ENCODE peak calls at places on chromosomes 16 and 17, in five cellular contexts. U is psoas muscle, H is uterus, C is iPS DF 6.9, W is body of pancreas. N is an unnamed sample.
A peak's percentile ranks its signal among the peaks of the same experiment; 100 is the strongest.

GRCh38 chr16:50939356-50939755 is 197.5 kb downstream of the CYLD start:
- DNase-seq in U (no peak), H (no peak), C (no peak), W (no peak), N (no peak)

GRCh38 chr17:78409191-78409621 is 30.8 kb downstream of the PGS1 start:
- DNase-seq in U (no peak), H (no peak), C (no peak), W (peak; percentile 83), N (no peak)

GRCh38 chr16:23496826-23497542 is 13.3 kb downstream of the GGA2 start:
- DNase-seq in U (peak; percentile 25), H (peak; percentile 62), C (no peak), W (peak; percentile 68), N (peak; percentile 53)

GRCh38 chr16:70529051-70529777 is 5.6 kb downstream of the SF3B3 start:
- DNase-seq in U (no peak), H (no peak), C (no peak), W (no peak), N (no peak)

GRCh38 chr16:17336501-17336900 is 134.3 kb downstream of the XYLT1 start:
- DNase-seq in U (no peak), H (no peak), C (no peak), W (no peak), N (no peak)

GRCh38 chr16:76176153-76176552 is 101.0 kb upstream of the CNTNAP4 start:
- DNase-seq in U (no peak), H (no peak), C (no peak), W (no peak), N (no peak)

GRCh38 chr16:56849690-56850680 is 15.0 kb upstream of the SLC12A3 start:
- DNase-seq in U (no peak), H (no peak), C (no peak), W (no peak), N (no peak)

GRCh38 chr17:63665527-63666214 is 34.3 kb downstream of the LIMD2 start:
- DNase-seq in U (no peak), H (no peak), C (no peak), W (no peak), N (no peak)

GRCh38 chr17:79996291-79996690 is 39.4 kb downstream of the TBC1D16 start:
- DNase-seq in U (no peak), H (no peak), C (no peak), W (no peak), N (no peak)

DNA sequence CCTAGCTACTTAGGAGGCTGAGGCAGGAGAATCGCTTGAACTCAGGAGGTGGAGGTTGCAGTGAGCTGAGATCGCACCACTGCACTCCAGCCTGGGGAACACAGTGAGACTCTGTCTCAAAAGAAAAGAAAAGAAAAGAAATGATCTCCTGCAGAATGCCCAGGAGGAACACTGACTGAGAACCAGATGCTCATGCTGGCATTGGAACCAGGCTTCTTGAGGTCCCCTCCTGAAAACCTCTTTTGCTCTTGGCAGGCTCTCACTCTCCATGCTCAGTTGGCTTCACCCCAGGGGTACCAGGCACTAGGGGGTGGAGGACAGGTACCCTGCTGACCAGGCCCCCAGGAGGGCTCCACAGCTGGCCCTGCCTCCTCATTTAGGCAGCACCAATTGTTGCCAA is 8.5 kb upstream of the TNFRSF17 start:
- DNase-seq in U (no peak), H (no peak), C (no peak), W (no peak), N (no peak)
- H3K27ac ChIP-seq in U (no peak overlapping the region), H (no peak overlapping the region), C (no peak overlapping the region), W (no peak overlapping the region), N (no peak overlapping the region)

DNA sequence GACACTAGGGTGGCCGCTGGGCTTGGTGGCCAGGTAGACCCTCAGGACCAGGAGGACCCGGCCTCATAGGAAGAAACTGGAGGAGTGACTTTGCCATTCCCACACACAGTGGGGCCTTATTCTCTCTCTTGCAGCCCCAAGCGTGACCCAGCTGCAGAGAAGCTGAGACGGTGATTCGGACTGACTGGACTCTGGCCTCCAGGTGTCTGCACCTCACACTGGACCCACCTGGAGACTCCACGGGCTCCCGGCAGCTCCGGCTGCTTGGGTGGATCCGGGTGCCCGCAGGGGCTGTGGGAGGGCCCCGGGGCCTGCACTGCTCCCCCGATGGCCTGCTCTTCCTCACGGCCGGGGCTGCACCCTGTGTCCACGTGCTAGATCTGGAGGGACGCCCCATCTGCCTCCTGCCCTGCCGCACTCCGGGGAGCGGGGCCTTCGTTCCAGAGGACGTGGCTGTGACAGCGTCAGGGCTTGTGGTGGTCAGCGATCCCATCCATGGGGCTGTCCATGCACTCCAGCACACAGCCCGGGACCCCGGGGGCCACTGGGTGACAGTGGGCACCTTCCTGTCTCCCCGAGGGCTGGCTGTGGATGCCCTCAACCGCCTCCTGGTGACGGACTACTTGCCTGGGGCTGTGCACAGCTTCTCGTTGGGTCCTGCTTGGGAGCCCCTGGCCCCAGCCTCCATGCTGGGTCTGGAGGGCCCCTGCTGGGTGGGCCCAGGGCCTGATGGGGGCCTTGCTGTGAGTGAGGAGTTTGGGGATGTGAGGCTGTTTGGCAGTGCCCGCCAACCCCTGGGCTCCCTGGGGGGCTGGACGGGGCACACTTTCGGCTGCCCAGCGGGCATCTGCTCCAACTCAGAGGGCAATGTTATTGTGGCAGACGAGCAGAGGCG is 804 bp downstream of the NHLRC4 start:
- DNase-seq in U (no peak), H (no peak), C (no peak), W (no peak), N (no peak)
- H3K27ac ChIP-seq in U (no peak overlapping the region), H (peak overlapping the region; percentile 57), C (no peak overlapping the region), W (no peak overlapping the region), N (no peak overlapping the region)

DNA sequence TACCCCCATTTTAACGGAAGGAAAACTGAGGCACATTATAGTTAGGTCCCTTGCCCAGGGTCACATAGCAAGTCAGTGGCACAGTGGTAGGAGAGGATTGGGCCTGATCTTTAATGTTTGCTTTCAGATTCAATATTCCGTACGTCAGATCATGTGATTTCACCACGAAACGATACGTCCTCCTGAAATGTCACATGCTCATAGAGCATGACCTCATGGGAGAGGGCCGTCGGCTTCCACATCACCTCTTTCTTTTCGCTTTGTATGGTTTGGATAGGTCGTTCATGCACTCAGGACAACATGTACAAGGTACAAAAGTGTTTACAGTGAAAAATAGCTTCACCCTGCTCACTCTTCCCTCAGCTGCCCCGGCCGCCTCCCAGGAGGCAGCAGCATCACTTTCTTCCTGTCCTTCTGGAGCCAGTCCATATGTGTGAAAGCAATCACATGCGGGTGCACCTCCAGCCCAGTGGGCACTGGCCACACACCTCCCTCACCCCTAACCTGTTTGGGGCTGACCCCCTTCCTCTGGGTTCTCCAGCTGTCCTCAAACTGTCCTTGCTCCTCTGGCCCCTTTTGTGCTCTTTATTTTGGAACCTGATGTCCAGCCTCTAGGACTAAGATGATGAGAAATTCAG is 199.9 kb downstream of the FOXL1 start:
- DNase-seq in U (no peak), H (no peak), C (no peak), W (no peak), N (no peak)
- H3K27ac ChIP-seq in U (no peak overlapping the region), H (no peak overlapping the region), C (no peak overlapping the region), W (no peak overlapping the region), N (no peak overlapping the region)

DNA sequence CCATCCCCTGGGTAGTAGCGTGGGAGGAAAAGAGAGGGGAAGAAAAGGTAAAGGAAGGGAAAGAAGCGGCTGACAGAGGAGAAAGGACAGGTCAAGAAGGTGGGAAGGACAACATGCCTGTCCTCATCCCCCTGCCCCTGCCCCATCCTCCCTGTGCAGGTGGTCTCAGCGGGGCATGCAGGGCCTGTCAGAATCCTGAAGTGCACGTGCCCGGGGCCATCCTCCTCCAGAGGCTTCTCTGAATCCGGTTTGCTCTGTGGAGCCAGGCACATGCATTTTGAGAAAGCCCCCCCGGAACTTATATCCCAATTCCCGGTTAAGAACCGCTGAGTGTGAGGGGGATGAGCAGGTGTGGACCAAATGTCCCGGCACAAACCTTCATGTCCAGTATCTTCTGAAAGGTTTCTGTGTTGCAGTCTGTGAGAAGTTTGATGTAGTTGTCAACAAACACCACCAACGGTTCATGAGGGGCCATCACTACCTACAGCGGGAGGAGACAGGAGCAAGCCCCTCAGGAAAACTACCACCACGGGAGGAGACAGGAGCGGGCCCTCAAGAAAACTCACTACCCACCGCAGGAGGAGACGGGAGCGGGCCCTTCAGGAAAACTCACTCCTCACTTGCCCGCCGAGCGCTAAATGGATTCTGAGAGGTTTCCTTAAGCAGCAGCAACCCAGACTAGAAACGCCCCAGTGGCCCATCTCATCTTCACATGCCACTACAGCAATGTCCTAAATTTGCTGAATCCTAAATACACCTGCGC is 167.0 kb upstream of the RPH3AL start:
- DNase-seq in U (no peak), H (no peak), C (no peak), W (no peak), N (no peak)
- H3K27ac ChIP-seq in U (no peak overlapping the region), H (no peak overlapping the region), C (no peak overlapping the region), W (no peak overlapping the region), N (no peak overlapping the region)

GRCh38 chr16:8887438-8887765 is 5.3 kb downstream of the LITAFD start:
- DNase-seq in U (no peak), H (no peak), C (no peak), W (no peak), N (peak; percentile 24)

GRCh38 chr16:8889893-8890548 is 7.9 kb downstream of the LITAFD start:
- DNase-seq in U (no peak), H (no peak), C (no peak), W (no peak), N (peak; percentile 37)

GRCh38 chr16:8886593-8887437 is 4.7 kb downstream of the LITAFD start:
- DNase-seq in U (no peak), H (no peak), C (no peak), W (no peak), N (peak; percentile 37)

GRCh38 chr16:8888951-8889892 is 7.1 kb downstream of the LITAFD start:
- DNase-seq in U (no peak), H (no peak), C (no peak), W (no peak), N (peak; percentile 59)

DNA sequence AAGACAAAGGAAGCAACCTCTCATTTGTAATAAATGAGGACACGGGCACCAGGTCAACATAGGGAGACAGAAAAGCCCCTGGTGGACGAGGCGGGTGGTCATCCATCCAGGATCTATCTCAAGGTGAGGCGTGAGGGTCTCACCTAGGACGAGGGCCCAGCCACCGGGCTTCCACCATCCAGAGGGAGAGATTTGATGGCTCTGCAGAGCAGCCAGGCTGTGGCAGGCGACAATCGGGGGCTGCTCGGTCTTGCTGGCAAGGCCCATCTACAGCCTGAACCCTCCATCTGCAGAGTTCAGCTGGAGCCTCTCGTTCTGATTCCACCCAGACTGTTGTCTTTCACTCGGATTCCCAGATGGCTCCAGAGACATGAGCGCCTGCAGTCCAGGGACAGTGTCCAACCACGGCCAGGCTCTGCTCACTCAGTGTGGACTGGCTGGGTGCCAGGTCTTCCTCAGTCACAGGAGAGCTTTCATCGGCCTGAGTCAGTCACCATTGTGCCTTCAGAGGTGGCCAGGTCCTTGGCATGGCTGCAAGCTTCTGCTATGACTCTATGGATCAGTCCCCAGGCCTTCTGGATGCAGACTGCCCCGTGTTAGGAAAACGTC is 5.9 kb downstream of the LITAFD start:
- DNase-seq in U (peak; percentile 93), H (peak; percentile 45), C (no peak), W (peak; percentile 64), N (no peak)
- H3K27ac ChIP-seq in U (peak overlapping the region; percentile 76), H (no peak overlapping the region), C (no peak overlapping the region), W (no peak overlapping the region), N (no peak overlapping the region)

DNA sequence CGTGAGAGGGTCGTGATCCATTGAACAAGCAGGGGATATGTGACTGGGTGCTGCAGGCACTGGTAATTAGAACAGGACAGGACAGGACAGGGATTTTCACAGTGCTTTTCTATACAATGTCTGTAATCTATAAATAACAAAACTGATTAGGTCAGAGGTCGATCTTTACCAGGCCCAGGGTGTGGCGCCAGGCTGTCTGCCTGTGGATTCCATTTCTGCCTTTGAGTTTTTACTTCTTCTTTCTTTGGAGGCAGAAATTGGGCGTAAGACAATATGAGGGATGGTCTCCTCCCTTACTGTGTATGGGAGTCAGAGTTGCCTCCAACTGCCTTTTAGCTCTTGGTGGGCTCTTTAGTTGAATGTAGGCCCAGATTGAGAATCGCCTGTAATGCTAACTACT is 1.5 kb upstream of the ZNF764 start:
- DNase-seq in U (no peak), H (no peak), C (no peak), W (no peak), N (no peak)
- H3K27ac ChIP-seq in U (no peak overlapping the region), H (no peak overlapping the region), C (no peak overlapping the region), W (no peak overlapping the region), N (no peak overlapping the region)

GRCh38 chr16:78237346-78237745 is 137.9 kb downstream of the WWOX start:
- DNase-seq in U (no peak), H (no peak), C (no peak), W (no peak), N (no peak)
- H3K27ac ChIP-seq in U (no peak overlapping the region), H (no peak overlapping the region), C (no peak overlapping the region), W (no peak overlapping the region), N (no peak overlapping the region)

N was measured in aorta.